ENCODE peak calls at places on chromosomes 12 and 14, in four cellular contexts. K is A549, X is K562, G is transverse colon. W is an unnamed sample.

GRCh38 chr12:132046561-132046960 is 96.8 kb downstream of the EP400 start:
- DNase-seq in K (no peak), X (no peak), G (no peak), W (no peak)

GRCh38 chr12:64571346-64571745 is 38.9 kb upstream of the RASSF3 start:
- DNase-seq in G (peak), K (no peak), X (no peak), W (no peak)

GRCh38 chr12:85309180-85309579 is 29.2 kb downstream of the ALX1 start:
- DNase-seq in X (no peak), K (no peak), G (no peak), W (no peak)

GRCh38 chr14:68140801-68141200 is 321.2 kb downstream of the RAD51B start:
- DNase-seq in X (no peak), K (peak), G (no peak), W (no peak)

GRCh38 chr12:47717443-47718193 is 7.7 kb downstream of the ENDOU start:
- DNase-seq in G (peak), K (peak), X (peak), W (peak)

GRCh38 chr12:53005215-53005985 is 856 bp upstream of the EIF4B start:
- DNase-seq in K (peak), G (no peak), X (no peak), W (no peak)

GRCh38 chr14:71388336-71388735 is 481.1 kb downstream of the PCNX1 start:
- DNase-seq in X (no peak), K (no peak), G (no peak), W (no peak)

GRCh38 chr14:74618078-74618952 is 6.3 kb upstream of the LTBP2 start:
- DNase-seq in G (peak), K (peak), X (no peak), W (no peak)

GRCh38 chr12:101086490-101086889 is 123.5 kb downstream of the SLC5A8 start:
- DNase-seq in K (no peak), G (no peak), X (no peak), W (no peak)

GRCh38 chr12:75658826-75659823 is 147.7 kb upstream of the KRR1 start:
- DNase-seq in X (peak), G (no peak), K (peak), W (no peak)

GRCh38 chr12:70571705-70572269 is 65.4 kb downstream of the PTPRB start:
- DNase-seq in G (no peak), K (no peak), X (no peak), W (no peak)

GRCh38 chr12:109968032-109968420 is 28.1 kb downstream of the GIT2 start:
- DNase-seq in X (no peak), G (no peak), K (no peak), W (no peak)

GRCh38 chr12:106110626-106111300 is 28.0 kb downstream of the NUAK1 start:
- DNase-seq in G (peak), K (no peak), X (no peak), W (no peak)

GRCh38 chr12:89695100-89695499 is 13.5 kb downstream of the ATP2B1 start:
- DNase-seq in K (no peak), G (no peak), X (no peak), W (no peak)

GRCh38 chr14:36524874-36525745 is 5.1 kb upstream of the NKX2-1 start:
- DNase-seq in K (peak), G (peak), X (peak), W (peak)

GRCh38 chr12:75909714-75910451 is 121.7 kb downstream of the PHLDA1 start:
- DNase-seq in K (no peak), X (no peak), G (no peak), W (no peak)

GRCh38 chr14:102085503-102085902 is 1.3 kb downstream of the HSP90AA1 start:
- DNase-seq in G (peak), X (no peak), K (no peak), W (no peak)

GRCh38 chr12:93185369-93185741 is 192.4 kb upstream of the NUDT4 start:
- DNase-seq in X (no peak), K (no peak), G (no peak), W (no peak)

GRCh38 chr12:5003025-5003666 is 40.5 kb upstream of the KCNA5 start:
- DNase-seq in X (peak), G (peak), K (peak), W (no peak)

GRCh38 chr12:93946542-93947150 is 201.7 kb upstream of the PLXNC1 start:
- DNase-seq in K (no peak), X (no peak), G (no peak), W (no peak)

GRCh38 chr12:6807170-6807569 is 14.5 kb upstream of the GPR162 start:
- DNase-seq in K (no peak), G (no peak), X (no peak), W (no peak)

GRCh38 chr12:26298785-26299621 is 103.6 kb downstream of the SSPN start:
- DNase-seq in G (no peak), X (peak), K (peak), W (no peak)

DNA sequence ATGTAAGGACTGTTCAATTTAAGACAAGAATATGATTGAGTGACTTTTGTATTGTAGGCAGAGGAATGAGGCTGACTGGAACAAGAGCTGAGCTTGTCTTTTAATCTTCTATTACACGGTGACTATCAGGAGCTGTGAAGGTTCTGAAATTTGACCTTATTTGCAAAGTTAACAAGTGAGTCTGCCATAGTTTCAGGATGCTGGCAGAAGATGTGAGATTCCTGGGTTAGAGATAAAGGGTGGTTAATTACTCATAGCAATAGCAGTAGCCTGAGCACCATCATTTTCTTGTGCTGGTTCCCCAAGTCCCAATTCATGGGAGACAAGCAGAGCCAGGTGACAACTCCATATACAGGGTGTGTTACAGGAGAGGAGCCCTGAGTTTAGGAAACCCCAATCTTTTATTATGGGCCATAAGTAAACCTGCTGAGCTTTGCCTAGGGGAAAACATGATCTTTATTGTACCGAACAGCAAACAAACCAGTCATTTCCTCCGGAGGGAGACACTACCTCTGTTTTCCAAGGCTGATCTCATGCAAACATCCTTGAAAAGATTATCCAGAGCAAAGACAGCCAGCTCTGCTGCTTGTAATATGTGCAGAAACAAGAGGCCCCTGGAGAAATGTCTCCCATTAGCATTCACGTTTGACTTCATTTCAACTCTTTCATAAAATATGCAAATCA is 51.7 kb upstream of the DDX11 start:
- DNase-seq in K (no peak), X (no peak), G (no peak), W (no peak)
- TF ChIP-seq CTCF in K (no peak), X (no peak), G (no peak), W (no peak)

GRCh38 chr14:76902591-76902990 is 76.4 kb downstream of the LRRC74A start:
- DNase-seq in X (no peak), G (no peak), K (no peak), W (no peak)

GRCh38 chr14:76900406-76901085 is 74.3 kb downstream of the LRRC74A start:
- DNase-seq in K (no peak), G (no peak), X (no peak), W (no peak)

GRCh38 chr14:76904740-76905569 is 78.7 kb downstream of the LRRC74A start:
- DNase-seq in X (no peak), K (peak), G (peak), W (no peak)

GRCh38 chr14:76901171-76902055 is 75.2 kb downstream of the LRRC74A start:
- DNase-seq in K (no peak), G (no peak), X (no peak), W (no peak)

DNA sequence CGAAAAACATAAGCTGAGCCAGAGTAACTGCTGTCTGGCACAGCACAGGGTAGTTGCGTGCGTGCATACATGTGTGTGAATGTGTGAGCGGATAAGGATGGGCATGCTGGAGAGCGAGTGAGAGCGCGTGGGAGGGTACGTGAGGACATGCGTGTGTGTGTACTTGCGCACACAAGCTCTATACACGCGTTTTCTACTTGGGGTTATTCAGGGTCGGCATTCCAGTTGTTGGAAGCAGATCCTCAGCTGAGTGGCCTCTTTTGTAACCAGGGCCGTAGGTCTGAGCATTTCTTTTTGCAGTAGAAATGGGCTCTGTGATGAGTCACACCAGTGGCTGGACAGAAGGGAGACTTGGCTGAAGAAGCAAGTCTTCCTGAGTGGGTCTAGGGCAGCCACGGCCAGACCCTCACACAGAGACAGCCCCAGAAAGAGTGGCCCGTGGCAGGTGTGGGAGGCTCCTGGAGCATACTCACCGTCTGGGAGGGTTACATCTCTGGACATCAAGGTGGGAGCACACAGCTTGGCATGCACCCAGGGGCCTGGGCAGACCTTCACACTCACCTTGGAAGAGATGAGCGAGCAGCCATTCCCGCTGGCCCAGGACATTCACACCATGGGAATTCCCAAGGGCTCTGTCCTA is 78.0 kb downstream of the LRRC74A start:
- DNase-seq in K (peak), G (peak), X (no peak), W (no peak)
- TF ChIP-seq EP300 in K (no peak), G (peak), X (no peak), W (peak)

GRCh38 chr14:106831322-106831720 is 1304.9 kb downstream of the TMEM121 start:
- DNase-seq in G (peak), K (peak), X (no peak), W (peak)
- TF ChIP-seq CTCF in G (peak), K (no peak), X (peak), W (peak)

DNA sequence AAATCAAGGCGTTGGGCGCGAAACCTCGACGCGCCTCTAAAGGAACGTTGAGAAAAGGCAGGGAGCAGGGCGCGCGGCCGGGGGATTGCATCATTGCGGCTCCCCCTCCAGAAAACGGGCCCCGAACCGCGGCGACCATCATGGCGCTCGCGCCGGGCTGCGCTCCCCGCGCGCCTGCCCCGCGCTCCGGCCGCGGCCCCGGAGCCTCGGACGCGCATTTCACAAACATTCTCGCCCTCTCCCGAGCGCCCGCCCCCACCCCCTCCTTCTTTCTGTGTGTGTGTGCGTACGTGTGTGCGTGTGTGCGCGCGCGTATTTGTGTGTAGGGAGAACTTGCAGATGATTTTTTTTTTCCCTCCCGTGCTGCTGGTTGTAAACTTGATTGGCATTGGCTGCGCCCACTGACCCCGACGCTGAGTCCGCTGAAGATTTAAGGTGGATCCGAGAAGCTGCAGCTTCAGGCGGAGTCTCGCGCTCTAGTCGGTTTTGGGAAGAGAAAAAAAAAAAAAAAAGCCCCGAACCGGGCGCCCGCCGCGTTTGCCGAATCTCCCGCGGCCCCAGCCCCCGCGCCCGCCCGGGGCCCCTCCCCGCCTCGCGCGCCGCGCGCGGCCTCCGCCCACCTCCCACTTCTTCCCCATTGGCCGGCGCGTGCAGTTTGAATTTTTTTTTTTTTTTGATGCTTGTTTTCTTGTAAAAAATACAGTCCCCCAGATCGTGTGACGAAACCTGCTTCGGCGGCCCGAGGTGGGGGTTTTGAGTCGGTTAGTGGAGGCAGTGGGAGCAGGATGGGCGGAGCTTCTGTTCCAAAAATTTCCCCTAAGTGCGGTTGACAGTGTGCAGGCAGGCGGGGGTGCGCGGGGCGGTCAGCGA is 8.2 kb downstream of the CDKN1B start:
- DNase-seq in X (peak), G (peak), K (peak), W (peak)
- TF ChIP-seq EP300 in X (no peak), G (peak), K (no peak), W (no peak)

GRCh38 chr12:12095016-12095415 is 24.3 kb downstream of the BCL2L14 start:
- DNase-seq in X (no peak), K (no peak), G (no peak), W (no peak)

GRCh38 chr12:12097821-12098688 is 27.3 kb downstream of the BCL2L14 start:
- DNase-seq in X (no peak), G (no peak), K (no peak), W (no peak)

GRCh38 chr12:12098689-12099010 is 27.9 kb downstream of the BCL2L14 start:
- DNase-seq in X (no peak), G (no peak), K (no peak), W (no peak)

GRCh38 chr12:12091977-12092663 is 21.4 kb downstream of the BCL2L14 start:
- DNase-seq in G (peak), K (no peak), X (no peak), W (no peak)

GRCh38 chr12:12094481-12094880 is 23.7 kb downstream of the BCL2L14 start:
- DNase-seq in K (no peak), G (no peak), X (no peak), W (no peak)
- TF ChIP-seq CTCF in K (no peak), G (no peak), X (no peak), W (no peak)

GRCh38 chr12:73998894-73999293 is 538.7 kb upstream of the ATXN7L3B start:
- DNase-seq in X (no peak), K (no peak), G (no peak), W (no peak)
- TF ChIP-seq EP300 in X (no peak), K (no peak), G (no peak), W (no peak)

DNA sequence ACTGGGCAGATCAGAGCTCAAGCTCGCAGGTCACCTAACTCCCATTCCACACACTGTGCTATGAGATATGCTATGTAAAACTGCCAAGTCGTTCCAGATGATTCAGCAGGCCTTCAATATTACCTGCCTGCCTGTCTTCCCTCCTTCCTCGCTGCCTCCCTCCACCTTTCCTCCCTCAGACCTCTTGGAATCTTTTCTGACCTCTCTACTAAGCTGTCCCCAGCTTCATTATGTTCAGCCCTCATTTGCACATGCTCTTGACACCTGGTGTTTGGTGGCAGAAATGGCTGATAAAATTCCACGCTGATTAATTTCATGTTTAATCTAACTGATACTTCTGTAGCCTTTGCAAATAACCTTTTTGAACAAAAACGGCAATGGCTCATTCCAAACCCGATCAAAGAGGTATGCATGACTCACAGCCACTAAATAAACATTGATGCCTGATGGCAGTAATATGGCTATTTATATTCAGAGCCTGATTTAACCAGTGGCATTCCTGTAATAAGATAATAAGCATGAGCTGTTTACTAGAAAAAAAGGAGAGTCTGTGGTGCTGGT is 130.8 kb upstream of the EGLN3 start:
- DNase-seq in G (no peak), K (peak), X (no peak), W (no peak)
- TF ChIP-seq CTCF in G (no peak), K (no peak), X (no peak), W (no peak)